ENCODE peak calls at places on chromosomes 6 and 20, in four cellular contexts. Q is renal cortical epithelial cell; L is GM12865; M is stimulated activated CD8-positive, alpha-beta memory T cell treated with anti-CD3 and anti-CD28 coated beads, Interleukin-7, amount 100 ng/mL, for 1 hour. Y is an unnamed sample.

GRCh38 chr6:20211037-20211940 is 980 bp downstream of the MBOAT1 start:
- DNase-seq in Q (peak; percentile 61), L (peak; percentile 65), M (no peak), Y (peak; percentile 29)

GRCh38 chr20:47886454-47887041 is 101.3 kb upstream of the SULF2 start:
- DNase-seq in Q (no peak), L (no peak), M (no peak), Y (no peak)

GRCh38 chr6:166952567-166953464 is 3.5 kb downstream of the RNASET2 start:
- DNase-seq in Q (no peak), L (no peak), M (no peak), Y (no peak)

GRCh38 chr6:110334425-110335158 is 23.6 kb downstream of the METTL24 start:
- DNase-seq in Q (no peak), L (no peak), M (no peak), Y (no peak)

GRCh38 chr6:37713529-37714119 is 15.9 kb upstream of the MDGA1 start:
- DNase-seq in Q (peak; percentile 74), L (no peak), M (no peak), Y (no peak)

GRCh38 chr6:129853996-129854711 is 7.0 kb downstream of the TMEM244 start:
- DNase-seq in Q (peak; percentile 57), L (no peak), M (no peak), Y (no peak)

GRCh38 chr20:63843222-63843621 is 12.2 kb upstream of the ZBTB46 start:
- DNase-seq in Q (no peak), L (no peak), M (no peak), Y (no peak)

GRCh38 chr6:5361371-5361770 is 100.1 kb downstream of the FARS2 start:
- DNase-seq in Q (peak; percentile 61), L (no peak), M (no peak), Y (no peak)

GRCh38 chr6:19692506-19693298 is 144.5 kb upstream of the ID4 start:
- DNase-seq in Q (peak; percentile 31), L (no peak), M (no peak), Y (no peak)

GRCh38 chr6:47098570-47098993 is 56.5 kb upstream of the ADGRF1 start:
- DNase-seq in Q (no peak), L (no peak), M (no peak), Y (no peak)

GRCh38 chr20:17609978-17610377 is 40.1 kb downstream of the DSTN start:
- DNase-seq in Q (no peak), L (no peak), M (no peak), Y (no peak)

GRCh38 chr6:7505196-7505699 is 36.2 kb upstream of the DSP start:
- DNase-seq in Q (peak; percentile 100), L (no peak), M (no peak), Y (no peak)

GRCh38 chr20:63968928-63969760 is 586 bp downstream of the ZNF512B start:
- DNase-seq in Q (no peak), L (no peak), M (no peak), Y (no peak)

GRCh38 chr6:142933701-142934100 is 11.3 kb downstream of the HIVEP2 start:
- DNase-seq in Q (no peak), L (no peak), M (no peak), Y (no peak)

GRCh38 chr20:44733341-44734069 is 12.2 kb upstream of the KCNK15 start:
- DNase-seq in Q (peak; percentile 42), L (peak; percentile 76), M (no peak), Y (peak; percentile 74)

GRCh38 chr6:128763599-128764300 is 119.2 kb upstream of the LAMA2 start:
- DNase-seq in Q (peak; percentile 23), L (no peak), M (no peak), Y (no peak)

GRCh38 chr6:22145294-22145693 is 151.5 kb downstream of the PRL start:
- DNase-seq in Q (no peak), L (no peak), M (no peak), Y (no peak)